ENCODE peak calls at places on chromosome 1, in five cellular contexts. I is NCI-H1417, Y is SJSA1, N is sigmoid colon, Z is SW480. Q is an unnamed sample.

GRCh38 chr1:11938722-11939526 is 4.4 kb downstream of the PLOD1 start:
- DNase-seq in Z (no peak), Y (peak), N (no peak), I (no peak), Q (no peak)

GRCh38 chr1:184824716-184825323 is 70.2 kb upstream of the EDEM3 start:
- DNase-seq in I (no peak), Z (no peak), Y (no peak), N (no peak), Q (no peak)

GRCh38 chr1:1082239-1083180 is 8.4 kb upstream of the RNF223 start:
- DNase-seq in Y (peak), N (peak), Z (no peak), I (no peak), Q (no peak)

GRCh38 chr1:43822040-43822439 is 111.6 kb upstream of the ARTN start:
- DNase-seq in Z (peak), N (peak), I (no peak), Y (peak), Q (peak)

GRCh38 chr1:218827486-218827885 is 346.2 kb upstream of the LYPLAL1 start:
- DNase-seq in Z (no peak), Y (no peak), I (no peak), N (no peak), Q (no peak)

GRCh38 chr1:72623299-72623708 is 341.0 kb upstream of the NEGR1 start:
- DNase-seq in Y (no peak), I (peak), N (no peak), Z (peak), Q (peak)

GRCh38 chr1:171814692-171815091 is 26.6 kb upstream of the DNM3 start:
- DNase-seq in N (no peak), Z (no peak), Y (no peak), I (no peak), Q (no peak)

GRCh38 chr1:34460193-34460592 is 283.5 kb downstream of the C1orf94 start:
- DNase-seq in I (peak), Z (peak), N (no peak), Y (peak), Q (no peak)

GRCh38 chr1:47710075-47711071 is 272.5 kb downstream of the FOXD2 start:
- DNase-seq in I (peak), Y (peak), N (peak), Z (no peak), Q (peak)

GRCh38 chr1:110636149-110636935 is 30.2 kb upstream of the KCNA2 start:
- DNase-seq in Z (no peak), N (no peak), Y (no peak), I (no peak), Q (no peak)

GRCh38 chr1:113018911-113019310 is 54.1 kb upstream of the LRIG2 start:
- DNase-seq in Z (no peak), Y (no peak), N (no peak), I (no peak), Q (no peak)

GRCh38 chr1:21220815-21221214 is 44.1 kb upstream of the EIF4G3 start:
- DNase-seq in Y (no peak), I (no peak), N (no peak), Z (no peak), Q (no peak)

GRCh38 chr1:169486281-169486904 is 649 bp upstream of the SLC19A2 start:
- DNase-seq in I (no peak), Y (no peak), Z (no peak), N (no peak), Q (no peak)

GRCh38 chr1:236530959-236531358 is 7.2 kb downstream of the LGALS8 start:
- DNase-seq in I (no peak), Y (no peak), N (no peak), Z (no peak), Q (no peak)

Q was measured in PC-9.